ENCODE peak calls at places on chromosomes 6 and 20, in seven cellular contexts. D is heart left ventricle, S is AG04450, R is brain microvascular endothelial cell, P is BE2C, T is choroid plexus epithelial cell, K is right atrium auricular region. I is an unnamed sample.

GRCh38 chr20:24422361-24422760 is 47.1 kb upstream of the SYNDIG1 start:
- DNase-seq in P (no peak), D (no peak), T (no peak), R (no peak), K (no peak), S (no peak), I (no peak)

GRCh38 chr6:106745824-106746610 is 116.6 kb downstream of the QRSL1 start:
- DNase-seq in P (no peak), R (no peak), K (no peak), D (no peak), S (no peak), T (no peak), I (no peak)

GRCh38 chr20:34124469-34125249 is 12.6 kb upstream of the EIF2S2 start:
- DNase-seq in P (peak), T (no peak), S (no peak), R (no peak), K (no peak), D (no peak), I (no peak)

GRCh38 chr20:18057106-18057993 is at the start of gene OVOL2:
- DNase-seq in S (no peak), P (no peak), R (no peak), T (peak), K (no peak), D (no peak), I (no peak)

GRCh38 chr6:116596815-116597214 is 19.5 kb upstream of the RSPH4A start:
- DNase-seq in T (peak), K (no peak), S (no peak), P (no peak), R (peak), D (no peak), I (peak)

GRCh38 chr6:15368186-15368585 is 122.3 kb downstream of the JARID2 start:
- DNase-seq in P (no peak), K (no peak), S (no peak), T (no peak), D (no peak), R (no peak), I (no peak)

GRCh38 chr6:166307981-166308768 is at the start of gene PRR18:
- DNase-seq in P (peak), K (no peak), R (no peak), S (no peak), T (no peak), D (no peak), I (no peak)

GRCh38 chr6:23412770-23413169 is 713.2 kb upstream of the NRSN1 start:
- DNase-seq in S (no peak), T (no peak), R (no peak), K (no peak), D (no peak), P (no peak), I (no peak)

GRCh38 chr6:28944412-28945006 is 20.7 kb upstream of the TRIM27 start:
- DNase-seq in R (peak), S (peak), T (peak), P (peak), D (peak), K (peak), I (peak)

GRCh38 chr6:169168706-169169105 is 84.9 kb downstream of the THBS2 start:
- DNase-seq in P (peak), T (no peak), S (no peak), R (no peak), K (no peak), D (no peak), I (no peak)

GRCh38 chr6:88119769-88120168 is 46.4 kb downstream of the CNR1 start:
- DNase-seq in S (no peak), T (peak), R (no peak), D (no peak), K (no peak), P (no peak), I (peak)

GRCh38 chr6:14016930-14017625 is 92.3 kb downstream of the RNF182 start:
- DNase-seq in R (no peak), K (no peak), D (no peak), T (peak), S (no peak), P (no peak), I (no peak)

GRCh38 chr20:44435630-44436335 is 39.9 kb upstream of the TTPAL start:
- DNase-seq in K (no peak), S (no peak), P (no peak), R (no peak), D (no peak), T (no peak), I (no peak)

GRCh38 chr6:170142559-170142958 is 148.3 kb downstream of the DLL1 start:
- DNase-seq in S (no peak), P (no peak), T (no peak), R (no peak), K (no peak), D (no peak), I (no peak)

GRCh38 chr6:71444222-71444621 is 155.6 kb downstream of the OGFRL1 start:
- DNase-seq in D (no peak), P (no peak), S (no peak), T (peak), K (no peak), R (no peak), I (no peak)

GRCh38 chr6:91566467-91566866 is 979.6 kb upstream of the MAP3K7 start:
- DNase-seq in K (no peak), P (no peak), D (no peak), R (no peak), S (no peak), T (no peak), I (peak)

GRCh38 chr6:169723991-169724553 is at the start of gene PHF10:
- DNase-seq in K (no peak), R (no peak), T (peak), S (no peak), P (peak), D (peak), I (no peak)

GRCh38 chr20:53369871-53370270 is 223.8 kb downstream of the ZNF217 start:
- DNase-seq in T (no peak), R (no peak), D (no peak), S (no peak), K (no peak), P (no peak), I (no peak)

GRCh38 chr6:147867827-147868226 is 359.3 kb downstream of the SAMD5 start:
- DNase-seq in K (no peak), D (no peak), S (no peak), T (no peak), P (no peak), R (no peak), I (no peak)

GRCh38 chr20:38889792-38890496 is 36.3 kb upstream of the FAM83D start:
- DNase-seq in T (no peak), P (peak), S (no peak), R (no peak), D (no peak), K (no peak), I (no peak)

GRCh38 chr20:25394276-25394675 is 3.6 kb upstream of the ABHD12 start:
- DNase-seq in S (no peak), P (no peak), K (no peak), R (no peak), T (no peak), D (no peak), I (no peak)

GRCh38 chr6:29489286-29489685 is 1.5 kb upstream of the MAS1L start:
- DNase-seq in P (no peak), D (no peak), T (no peak), R (no peak), K (no peak), S (no peak), I (no peak)

GRCh38 chr20:47502271-47502730 is 614 bp downstream of the NCOA3 start:
- DNase-seq in D (peak), S (no peak), P (peak), R (no peak), K (no peak), T (peak), I (peak)

GRCh38 chr6:32047855-32048766 is 9.9 kb downstream of the CYP21A2 start:
- DNase-seq in P (peak), K (peak), S (peak), D (peak), R (peak), T (peak), I (peak)

GRCh38 chr20:46070215-46070910 is 19.4 kb downstream of the NCOA5 start:
- DNase-seq in K (no peak), R (peak), T (peak), D (no peak), S (peak), P (no peak), I (peak)

GRCh38 chr6:70675822-70676221 is 8.1 kb downstream of the SMAP1 start:
- DNase-seq in D (no peak), S (no peak), R (no peak), P (no peak), K (no peak), T (no peak), I (no peak)

GRCh38 chr6:127026247-127026646 is 92.2 kb upstream of the RSPO3 start:
- DNase-seq in K (no peak), P (no peak), S (no peak), T (peak), R (no peak), D (no peak), I (peak)

GRCh38 chr6:93416575-93417420 is 2.6 kb downstream of the EPHA7 start:
- DNase-seq in R (no peak), T (peak), S (no peak), D (peak), K (no peak), P (peak), I (peak)

GRCh38 chr20:10433014-10433622 is 904 bp downstream of the MKKS start:
- DNase-seq in S (no peak), D (no peak), K (no peak), T (no peak), P (no peak), R (no peak), I (no peak)

GRCh38 chr6:45686841-45687569 is 309.3 kb upstream of the SUPT3H start:
- DNase-seq in K (no peak), P (no peak), S (no peak), R (no peak), D (no peak), T (no peak), I (no peak)

GRCh38 chr6:157464653-157465535 is 83.9 kb downstream of the ZDHHC14 start:
- DNase-seq in R (no peak), S (no peak), D (no peak), P (no peak), K (no peak), T (no peak), I (no peak)

GRCh38 chr6:56671160-56671559 is 28.5 kb upstream of the DST start:
- DNase-seq in K (no peak), P (no peak), T (no peak), R (no peak), D (no peak), S (no peak), I (no peak)

GRCh38 chr20:35978041-35978513 is 9.7 kb downstream of the CNBD2 start:
- DNase-seq in P (no peak), T (peak), D (no peak), S (no peak), K (no peak), R (no peak), I (no peak)

GRCh38 chr20:3248993-3249347 is 10.0 kb upstream of the SLC4A11 start:
- DNase-seq in S (no peak), P (no peak), R (no peak), D (no peak), T (no peak), K (no peak), I (no peak)

GRCh38 chr6:95091823-95092436 is 485.4 kb upstream of the MANEA start:
- DNase-seq in P (no peak), D (no peak), R (peak), S (peak), T (peak), K (no peak), I (peak)

DNA sequence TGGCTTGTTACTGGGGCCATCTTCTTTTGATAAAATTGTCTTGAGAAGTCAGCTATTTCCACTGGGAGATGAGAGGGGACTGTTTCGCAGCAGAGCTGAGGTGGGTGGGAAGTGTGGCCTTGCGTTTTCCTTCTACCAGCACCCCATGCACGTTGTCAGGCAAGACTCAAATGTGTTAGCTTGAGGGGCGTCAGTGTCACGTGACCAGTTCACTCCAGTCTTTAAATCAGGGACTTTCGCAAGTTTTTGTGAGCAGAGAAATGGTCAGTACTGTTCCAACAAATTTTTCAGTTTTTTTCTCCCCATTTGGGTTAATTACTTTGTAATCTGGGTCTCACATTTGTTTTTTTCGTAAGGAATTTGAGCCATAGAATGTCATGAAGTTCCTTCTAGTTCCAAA is 20.7 kb upstream of the ADRM1 start:
- DNase-seq in R (no peak), K (no peak), T (no peak), D (no peak), S (no peak), P (no peak), I (no peak)
- H3K4me3 ChIP-seq in R (no peak), K (no peak), T (no peak), D (no peak), S (no peak), P (no peak), I (no peak)

GRCh38 chr6:79742030-79742429 is 110.9 kb downstream of the SH3BGRL2 start:
- DNase-seq in P (no peak), R (no peak), T (no peak), K (no peak), S (no peak), D (no peak), I (no peak)

GRCh38 chr6:79735183-79735582 is 104.1 kb downstream of the SH3BGRL2 start:
- DNase-seq in K (no peak), S (no peak), P (no peak), T (no peak), R (no peak), D (no peak), I (no peak)

GRCh38 chr6:79734374-79734773 is 103.2 kb downstream of the SH3BGRL2 start:
- DNase-seq in K (no peak), R (no peak), P (no peak), D (no peak), S (no peak), T (no peak), I (no peak)

GRCh38 chr6:79733388-79733787 is 102.3 kb downstream of the SH3BGRL2 start:
- DNase-seq in P (no peak), T (peak), S (no peak), K (no peak), R (no peak), D (no peak), I (no peak)

DNA sequence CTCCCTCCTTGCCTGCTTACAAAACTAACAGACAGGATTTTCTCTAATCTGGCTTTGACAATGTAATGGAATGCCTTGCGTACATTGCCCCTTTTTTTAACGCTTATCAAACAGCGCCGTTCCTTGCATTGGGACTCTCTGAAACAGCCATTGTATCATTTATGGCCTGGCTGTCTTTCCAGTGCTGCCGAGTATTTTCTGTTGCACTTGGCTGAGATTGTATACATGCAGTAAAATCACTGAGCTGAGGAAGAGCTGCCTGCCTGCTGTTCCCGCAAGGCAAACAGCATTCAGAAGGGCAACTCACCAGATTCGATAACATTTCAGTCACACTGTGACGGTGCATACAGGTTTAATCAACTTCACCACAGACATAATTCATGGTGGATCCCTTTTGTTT is 106.0 kb downstream of the SH3BGRL2 start:
- DNase-seq in R (no peak), K (no peak), T (peak), P (no peak), D (no peak), S (no peak), I (peak)
- TF ChIP-seq CTCF in R (no peak), K (no peak), T (no peak), P (no peak), D (no peak), S (no peak), I (no peak)

GRCh38 chr6:154345811-154346210 is 10.8 kb downstream of the IPCEF1 start:
- DNase-seq in K (no peak), R (no peak), D (no peak), P (no peak), T (no peak), S (no peak), I (no peak)
- H3K4me3 ChIP-seq in K (no peak), R (no peak), D (no peak), P (no peak), T (no peak), S (no peak), I (no peak)

DNA sequence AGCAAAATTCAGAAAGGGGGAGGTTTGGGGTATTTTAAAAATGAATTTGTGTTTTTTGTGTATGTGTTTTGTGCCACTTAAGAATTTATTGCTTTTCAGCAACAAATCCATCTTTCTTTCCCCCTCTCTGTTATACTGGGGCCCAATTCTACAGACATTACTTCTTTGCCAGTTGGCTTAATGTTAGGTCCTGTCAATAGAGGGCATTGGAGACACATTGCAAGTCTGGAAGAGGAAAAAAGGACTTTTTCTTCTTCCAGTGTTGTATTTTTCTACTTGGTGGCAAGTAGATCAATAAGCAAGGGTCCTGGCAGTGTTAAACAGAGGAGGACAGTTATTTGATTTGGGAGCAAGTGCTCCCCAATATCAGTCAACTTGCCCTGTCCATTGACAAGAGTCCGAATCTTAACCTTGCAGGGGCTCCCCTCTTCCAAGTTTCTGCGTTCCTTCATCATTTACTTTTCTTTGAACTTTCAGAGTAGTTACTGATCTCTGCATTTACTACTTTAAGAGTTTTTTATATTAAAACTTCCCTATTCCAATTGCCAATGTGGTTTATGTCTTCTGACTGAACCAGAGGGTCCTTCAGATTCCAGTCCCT is 23.4 kb downstream of the SCML4 start:
- DNase-seq in D (no peak), P (no peak), R (no peak), T (peak), S (no peak), K (no peak), I (no peak)
- TF ChIP-seq CTCF in D (no peak), P (peak), R (peak), T (peak), S (peak), K (no peak), I (peak)

GRCh38 chr6:82362868-82363267 is 749 bp upstream of the TPBG start:
- DNase-seq in K (no peak), P (no peak), R (peak), S (peak), T (peak), D (peak), I (peak)

GRCh38 chr6:82363368-82364086 is at the start of gene TPBG:
- DNase-seq in D (peak), S (peak), R (peak), T (peak), K (no peak), P (peak), I (peak)

GRCh38 chr6:82364087-82365010 is 732 bp downstream of the TPBG start:
- DNase-seq in R (peak), D (peak), S (no peak), K (peak), P (peak), T (peak), I (peak)

GRCh38 chr6:82361631-82362030 is 2.0 kb upstream of the TPBG start:
- DNase-seq in R (no peak), T (no peak), P (no peak), D (no peak), K (no peak), S (no peak), I (no peak)

GRCh38 chr6:82362144-82362543 is 1.5 kb upstream of the TPBG start:
- DNase-seq in P (no peak), D (no peak), T (no peak), S (no peak), R (no peak), K (no peak), I (no peak)
- H3K4me3 ChIP-seq in P (no peak), D (no peak), T (no peak), S (peak), R (no peak), K (no peak), I (no peak)

GRCh38 chr20:59318803-59319202 is 18.4 kb downstream of the EDN3 start:
- DNase-seq in K (no peak), S (no peak), D (no peak), R (no peak), P (no peak), T (no peak), I (no peak)

GRCh38 chr20:59320850-59321631 is 20.6 kb downstream of the EDN3 start:
- DNase-seq in D (no peak), T (no peak), S (no peak), P (no peak), K (no peak), R (no peak), I (no peak)

GRCh38 chr20:59318201-59318790 is 17.9 kb downstream of the EDN3 start:
- DNase-seq in R (no peak), K (no peak), D (no peak), P (no peak), T (no peak), S (no peak), I (no peak)

GRCh38 chr20:59322101-59322500 is 21.7 kb downstream of the EDN3 start:
- DNase-seq in S (no peak), K (no peak), P (no peak), R (no peak), D (no peak), T (no peak), I (no peak)

GRCh38 chr20:59320426-59320825 is 20.0 kb downstream of the EDN3 start:
- DNase-seq in S (no peak), R (no peak), K (no peak), D (no peak), P (no peak), T (no peak), I (no peak)
- TF ChIP-seq CTCF in S (no peak), R (no peak), K (no peak), D (no peak), P (no peak), T (no peak), I (no peak)

DNA sequence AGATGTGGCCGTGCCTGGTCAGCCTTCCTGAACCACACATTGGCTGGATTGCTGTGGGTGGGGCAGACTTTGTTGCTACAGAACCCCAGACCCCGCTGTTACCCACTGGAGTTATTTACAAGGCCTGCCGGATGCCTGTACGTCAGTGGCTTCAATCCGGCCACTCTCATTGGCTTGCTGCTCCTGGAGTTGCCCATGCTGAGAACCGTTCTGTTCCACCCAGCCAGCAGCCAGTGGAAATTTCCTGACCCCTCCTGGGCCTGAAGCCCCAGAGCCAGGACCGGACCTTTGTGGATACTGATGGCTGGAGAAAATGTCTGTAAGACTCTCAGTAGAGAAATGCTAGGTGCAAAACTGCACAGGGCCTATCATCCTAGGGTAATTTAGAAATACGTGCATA is 101.9 kb downstream of the TFAP2C start:
- DNase-seq in R (no peak), P (no peak), T (peak), D (no peak), K (no peak), S (no peak), I (peak)
- H3K4me3 ChIP-seq in R (no peak), P (no peak), T (no peak), D (no peak), K (no peak), S (no peak), I (no peak)

I was measured in astrocyte of the spinal cord.